ENCODE peak calls at places on chromosomes 2 and 18, in four cellular contexts. T is cardiac muscle cell, Y is foreskin keratinocyte, J is epithelial cell of esophagus. S is an unnamed sample.

GRCh38 chr2:223247136-223247535 is 195.1 kb downstream of the KCNE4 start:
- DNase-seq in Y (no peak), T (peak), J (peak), S (no peak)

GRCh38 chr2:213187833-213188532 is 36.6 kb upstream of the IKZF2 start:
- DNase-seq in J (peak), T (peak), Y (peak), S (peak)

GRCh38 chr2:50513724-50514123 is 518.2 kb downstream of the NRXN1 start:
- DNase-seq in T (no peak), J (no peak), Y (no peak), S (no peak)

GRCh38 chr18:45765740-45766139 is 41.8 kb downstream of the SLC14A1 start:
- DNase-seq in J (no peak), Y (no peak), T (peak), S (no peak)

GRCh38 chr2:85866165-85866659 is 22.6 kb downstream of the ST3GAL5 start:
- DNase-seq in Y (no peak), J (no peak), T (no peak), S (no peak)

GRCh38 chr2:240996834-240997140 is 1.6 kb upstream of the SNED1 start:
- DNase-seq in J (no peak), Y (no peak), T (no peak), S (no peak)

GRCh38 chr2:39435254-39435653 is 1.8 kb downstream of the MAP4K3 start:
- DNase-seq in Y (no peak), T (peak), J (no peak), S (no peak)

GRCh38 chr2:147937744-147938349 is 82.7 kb downstream of the ORC4 start:
- DNase-seq in J (peak), T (peak), Y (no peak), S (no peak)

GRCh38 chr18:76395609-76396008 is 99.4 kb downstream of the ZNF516 start:
- DNase-seq in T (no peak), J (no peak), Y (no peak), S (no peak)

GRCh38 chr18:9446839-9447238 is 28.5 kb upstream of the RALBP1 start:
- DNase-seq in J (no peak), Y (no peak), T (no peak), S (no peak)

GRCh38 chr2:54945401-54946219 is 104.6 kb downstream of the RTN4 start:
- DNase-seq in T (peak), J (peak), Y (no peak), S (peak)

GRCh38 chr2:36480028-36480427 is 117.9 kb downstream of the FEZ2 start:
- DNase-seq in J (no peak), T (no peak), Y (no peak), S (no peak)

GRCh38 chr2:48145845-48146452 is 239.7 kb upstream of the FBXO11 start:
- DNase-seq in T (peak), J (no peak), Y (no peak), S (no peak)

GRCh38 chr18:44320619-44321460 is 359.8 kb upstream of the SETBP1 start:
- DNase-seq in Y (no peak), J (no peak), T (no peak), S (no peak)

GRCh38 chr2:142834003-142834402 is 43.5 kb upstream of the KYNU start:
- DNase-seq in T (peak), J (peak), Y (peak), S (no peak)

GRCh38 chr2:181157326-181157725 is 176.9 kb downstream of the UBE2E3 start:
- DNase-seq in Y (no peak), J (no peak), T (no peak), S (no peak)

GRCh38 chr18:6256521-6256920 is 158.2 kb downstream of the L3MBTL4 start:
- DNase-seq in T (no peak), Y (no peak), J (no peak), S (no peak)

GRCh38 chr2:99756059-99756458 is 266.2 kb upstream of the REV1 start:
- DNase-seq in J (no peak), T (no peak), Y (no peak), S (no peak)

GRCh38 chr2:72142743-72143440 is 4.8 kb downstream of the CYP26B1 start:
- DNase-seq in Y (no peak), J (no peak), T (peak), S (no peak)

GRCh38 chr2:39142904-39143617 is 22.2 kb upstream of the SOS1 start:
- DNase-seq in Y (no peak), T (no peak), J (no peak), S (no peak)

GRCh38 chr2:12363138-12363537 is 353.6 kb upstream of the TRIB2 start:
- DNase-seq in T (no peak), J (no peak), Y (no peak), S (no peak)

GRCh38 chr18:74906189-74906588 is 302.8 kb downstream of the PTGR3 start:
- DNase-seq in T (no peak), J (peak), Y (no peak), S (no peak)

GRCh38 chr2:6401301-6401700 is 464.4 kb downstream of the CMPK2 start:
- DNase-seq in J (no peak), T (no peak), Y (no peak), S (no peak)

GRCh38 chr2:240462704-240463273 is 27.3 kb downstream of the GPC1 start:
- DNase-seq in T (no peak), J (no peak), Y (no peak), S (no peak)

GRCh38 chr2:10629819-10630532 is 59.8 kb downstream of the NOL10 start:
- DNase-seq in Y (no peak), J (no peak), T (no peak), S (no peak)

GRCh38 chr2:179981085-179981484 is 26.0 kb downstream of the CWC22 start:
- DNase-seq in J (peak), T (peak), Y (no peak), S (no peak)

GRCh38 chr18:50559750-50560680 is at the start of gene MAPK4:
- DNase-seq in Y (no peak), J (peak), T (peak), S (no peak)

GRCh38 chr2:200042102-200042735 is 86.8 kb downstream of the MAIP1 start:
- DNase-seq in J (peak), Y (peak), T (peak), S (no peak)

GRCh38 chr2:223082701-223083100 is 30.7 kb downstream of the KCNE4 start:
- DNase-seq in Y (no peak), J (no peak), T (no peak), S (no peak)

GRCh38 chr18:46211816-46212215 is 107.6 kb downstream of the HAUS1 start:
- DNase-seq in Y (no peak), J (no peak), T (peak), S (no peak)

GRCh38 chr2:161417428-161418274 is 1.6 kb downstream of the TBR1 start:
- DNase-seq in Y (no peak), T (no peak), J (no peak), S (no peak)

GRCh38 chr2:20592106-20593071 is 58.5 kb downstream of the HS1BP3 start:
- DNase-seq in J (no peak), T (no peak), Y (no peak), S (no peak)

GRCh38 chr2:235639387-235639786 is 145.5 kb downstream of the AGAP1 start:
- DNase-seq in J (peak), Y (peak), T (peak), S (peak)

GRCh38 chr2:186784930-186785329 is 64.0 kb downstream of the ZSWIM2 start:
- DNase-seq in T (no peak), J (no peak), Y (no peak), S (no peak)

GRCh38 chr2:186783254-186783653 is 65.7 kb downstream of the ZSWIM2 start:
- DNase-seq in J (no peak), T (no peak), Y (no peak), S (no peak)

GRCh38 chr2:186780701-186781316 is 68.2 kb downstream of the ZSWIM2 start:
- DNase-seq in T (peak), J (peak), Y (peak), S (no peak)
- TF ChIP-seq CTCF in T (peak), J (peak), Y (peak), S (peak)

GRCh38 chr2:64338910-64339500 is 115.0 kb upstream of the LGALSL start:
- DNase-seq in J (peak), T (no peak), Y (no peak), S (no peak)
- TF ChIP-seq CTCF in J (no peak), T (no peak), Y (no peak), S (no peak)

DNA sequence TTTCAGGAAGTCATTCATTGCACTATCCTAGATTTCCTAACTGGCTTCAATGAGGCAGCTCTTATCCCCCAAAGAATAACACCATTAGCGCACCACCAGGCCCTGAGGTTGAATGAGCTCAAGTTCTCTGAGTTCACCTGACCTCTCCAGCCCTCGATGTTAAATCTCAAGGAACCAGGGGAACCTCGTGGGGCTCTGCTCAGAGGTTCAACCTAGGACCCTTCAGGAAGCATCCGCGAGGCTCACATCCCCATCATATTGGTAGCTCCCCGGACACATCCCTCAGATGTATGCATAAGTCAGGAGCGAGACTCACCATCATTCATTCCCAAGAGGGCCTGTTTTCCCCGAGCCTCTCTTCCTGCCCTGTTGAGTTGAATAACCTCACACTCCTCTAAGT is 145.6 kb upstream of the KLHL29 start:
- DNase-seq in T (no peak), Y (no peak), J (no peak), S (no peak)
- TF ChIP-seq CTCF in T (no peak), Y (no peak), J (no peak), S (no peak)

GRCh38 chr18:34809697-34810096 is 99.6 kb downstream of the DTNA start:
- DNase-seq in Y (no peak), T (peak), J (peak), S (no peak)
- TF ChIP-seq CTCF in Y (peak), T (peak), J (peak), S (peak)

DNA sequence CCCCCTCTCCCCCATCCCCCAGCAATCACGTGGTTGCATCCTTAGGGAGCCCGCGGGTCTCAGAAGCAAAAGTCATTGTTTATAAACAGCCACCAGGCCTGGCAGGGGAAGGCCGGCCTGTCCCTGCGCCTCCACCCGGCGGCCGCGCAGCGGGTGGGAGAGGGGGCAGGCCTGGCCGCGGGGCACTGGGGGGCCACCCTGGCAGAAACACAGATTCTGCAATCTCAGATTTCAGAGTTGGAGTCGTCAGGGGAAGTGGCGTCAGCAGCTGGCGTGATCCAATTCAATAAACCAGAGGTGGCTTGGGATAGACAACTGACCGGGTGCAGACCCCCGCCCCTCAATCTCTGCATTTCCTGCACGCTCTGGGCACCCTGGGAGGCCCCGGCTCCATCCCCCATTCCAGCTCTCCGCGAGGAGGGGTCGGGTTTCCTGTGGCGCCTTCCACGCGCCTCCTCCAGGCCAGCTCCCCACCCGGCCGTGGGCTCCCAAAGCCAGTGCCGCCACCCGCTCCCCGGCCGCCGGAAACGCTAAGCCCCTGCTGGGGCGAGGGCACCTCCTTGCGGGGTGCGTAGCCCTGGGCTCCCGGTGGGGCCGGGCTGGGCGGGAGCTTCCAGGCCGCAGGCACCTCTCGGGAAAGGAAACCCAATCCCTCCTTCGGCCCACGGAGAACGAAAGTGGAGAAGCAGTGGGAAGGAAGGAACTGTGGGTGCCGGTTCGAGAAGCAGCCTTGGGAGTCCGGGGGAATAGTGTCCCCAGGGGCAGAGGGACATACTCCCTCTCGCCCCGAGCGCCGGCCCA is 1.1 kb downstream of the BIN1 start:
- DNase-seq in Y (no peak), T (peak), J (peak), S (no peak)
- TF ChIP-seq CTCF in Y (peak), T (peak), J (no peak), S (no peak)